ENCODE peak calls at places on chromosome 4, in seven cellular contexts. X is NCI-H1092 treated with DMSO at 0.1 percent for 48 hours, W is activated T-cell treated with anti-CD3 and anti-CD28 coated beads for 48 hours, K is amniotic stem cell, M is heart right ventricle, Z is NCI-H1694, T is GM03348. Q is an unnamed sample.
A peak's percentile ranks its signal among the peaks of the same experiment; 100 is the strongest.

GRCh38 chr4:96352051-96352517 is 512.2 kb downstream of the PDHA2 start:
- DNase-seq in K (no peak), T (no peak), M (no peak), Z (no peak), X (peak; percentile 22), W (no peak), Q (no peak)

GRCh38 chr4:52588771-52589591 is 70.1 kb downstream of the USP46 start:
- DNase-seq in X (no peak), K (no peak), W (peak; percentile 24), Z (no peak), T (peak; percentile 48), M (no peak), Q (no peak)

GRCh38 chr4:57850141-57850540 is 740.0 kb upstream of the IGFBP7 start:
- DNase-seq in X (no peak), K (no peak), W (no peak), M (no peak), Z (no peak), T (no peak), Q (no peak)

GRCh38 chr4:2691952-2692435 is 64.1 kb downstream of the TNIP2 start:
- DNase-seq in Z (no peak), T (no peak), K (no peak), X (no peak), W (peak; percentile 35), M (no peak), Q (no peak)

GRCh38 chr4:158236304-158237030 is 26.2 kb downstream of the TMEM144 start:
- DNase-seq in K (no peak), M (peak; percentile 26), X (no peak), W (no peak), T (no peak), Z (no peak), Q (no peak)

GRCh38 chr4:53786632-53787031 is 195.3 kb upstream of the LNX1 start:
- DNase-seq in X (no peak), Z (no peak), K (no peak), T (peak; percentile 37), W (no peak), M (no peak), Q (no peak)

GRCh38 chr4:3013839-3014350 is 50.5 kb downstream of the GRK4 start:
- DNase-seq in W (no peak), K (no peak), M (no peak), X (no peak), T (no peak), Z (no peak), Q (peak; percentile 82)

GRCh38 chr4:726816-727215 is 21.2 kb downstream of the PCGF3 start:
- DNase-seq in K (no peak), T (no peak), W (no peak), M (no peak), Z (no peak), X (no peak), Q (no peak)

GRCh38 chr4:74751247-74751646 is 43.1 kb downstream of the BTC start:
- DNase-seq in K (no peak), Z (no peak), X (no peak), M (no peak), T (no peak), W (no peak), Q (no peak)

GRCh38 chr4:8747896-8748575 is 123.6 kb downstream of the HMX1 start:
- DNase-seq in K (no peak), X (no peak), T (no peak), Z (no peak), W (no peak), M (no peak), Q (no peak)

GRCh38 chr4:88628746-88629145 is 36.5 kb downstream of the HERC3 start:
- DNase-seq in M (no peak), X (no peak), K (no peak), W (no peak), T (no peak), Z (no peak), Q (no peak)

GRCh38 chr4:42785817-42786216 is 106.7 kb upstream of the GRXCR1 start:
- DNase-seq in X (no peak), T (no peak), K (no peak), Z (no peak), M (no peak), W (no peak), Q (no peak)

GRCh38 chr4:86092684-86093083 is 267.2 kb downstream of the MAPK10 start:
- DNase-seq in Z (no peak), M (no peak), W (no peak), T (peak; percentile 68), X (no peak), K (peak; percentile 53), Q (no peak)

GRCh38 chr4:8318509-8318908 is 49.0 kb downstream of the HTRA3 start:
- DNase-seq in T (no peak), X (no peak), K (no peak), W (no peak), M (no peak), Z (no peak), Q (no peak)

GRCh38 chr4:5874811-5875465 is 17.9 kb downstream of the CRMP1 start:
- DNase-seq in W (no peak), Z (peak; percentile 34), X (no peak), T (peak; percentile 80), K (no peak), M (no peak), Q (no peak)

GRCh38 chr4:94516999-94517398 is 65.3 kb downstream of the PDLIM5 start:
- DNase-seq in M (no peak), K (no peak), T (no peak), X (no peak), Z (no peak), W (no peak), Q (no peak)

GRCh38 chr4:4859799-4860380 is 425 bp downstream of the MSX1 start:
- DNase-seq in K (no peak), X (no peak), T (no peak), Z (no peak), W (no peak), M (no peak), Q (no peak)

GRCh38 chr4:67456577-67457196 is 88.6 kb downstream of the CENPC start:
- DNase-seq in Z (no peak), K (no peak), T (no peak), W (no peak), X (no peak), M (no peak), Q (no peak)

GRCh38 chr4:153409412-153409811 is 56.7 kb upstream of the TMEM131L start:
- DNase-seq in X (no peak), Z (no peak), M (no peak), K (no peak), T (peak; percentile 77), W (no peak), Q (no peak)

Q was measured in GM06990.